ENCODE peak calls at places on chromosomes 11 and 22, in nine cellular contexts. F is neural crest cell, J is astrocyte of the spinal cord, H is colonic mucosa, U is GM23338, N is AG10803, K is prostate gland, I is upper lobe of right lung, G is tibial artery. R is an unnamed sample.

GRCh38 chr22:49296561-49296960 is 531.1 kb downstream of the BRD1 start:
- DNase-seq in J (no peak), F (no peak), G (peak), K (peak), I (peak), H (no peak), U (no peak), N (no peak), R (peak)

GRCh38 chr11:55956521-55956920 is 13.2 kb downstream of the OR10AG1 start:
- DNase-seq in U (no peak), G (no peak), K (no peak), J (no peak), I (no peak), H (no peak), N (no peak), F (no peak), R (peak)

GRCh38 chr11:36055356-36055755 is 111.5 kb downstream of the LDLRAD3 start:
- DNase-seq in N (no peak), H (no peak), U (no peak), F (no peak), G (no peak), J (no peak), I (no peak), K (no peak), R (no peak)

GRCh38 chr11:1876361-1877063 is 15.2 kb downstream of the PRR33 start:
- DNase-seq in J (peak), F (peak), K (no peak), I (peak), N (no peak), U (peak), G (peak), H (peak), R (peak)

GRCh38 chr11:86101493-86101892 is 32.6 kb upstream of the PICALM start:
- DNase-seq in U (no peak), K (no peak), H (no peak), N (peak), G (no peak), F (no peak), J (peak), I (no peak), R (no peak)

GRCh38 chr11:128692750-128693578 is 908 bp upstream of the FLI1 start:
- DNase-seq in N (peak), J (peak), I (peak), F (no peak), U (peak), K (no peak), H (no peak), G (no peak), R (no peak)

GRCh38 chr22:43273902-43274484 is 69.2 kb downstream of the SCUBE1 start:
- DNase-seq in J (peak), N (peak), H (no peak), K (peak), G (peak), I (no peak), F (peak), U (peak), R (peak)

GRCh38 chr11:3169952-3170755 is 5.0 kb upstream of the OSBPL5 start:
- DNase-seq in H (no peak), U (no peak), F (no peak), J (no peak), I (peak), G (no peak), K (no peak), N (no peak), R (no peak)

GRCh38 chr22:46297151-46297819 is 615 bp downstream of the GTSE1 start:
- DNase-seq in H (peak), J (peak), F (peak), K (no peak), G (no peak), N (peak), U (peak), I (no peak), R (no peak)

GRCh38 chr11:121508449-121508848 is 55.7 kb upstream of the SORL1-AS1 start:
- DNase-seq in F (peak), H (no peak), G (no peak), J (no peak), K (no peak), I (no peak), N (no peak), U (peak), R (no peak)

GRCh38 chr11:4146765-4147098 is 52.1 kb downstream of the RRM1 start:
- DNase-seq in F (no peak), J (no peak), N (no peak), G (no peak), U (no peak), I (no peak), K (no peak), H (no peak), R (no peak)

GRCh38 chr11:60349990-60350389 is 22.9 kb downstream of the MS4A6E start:
- DNase-seq in I (no peak), U (no peak), F (no peak), H (no peak), K (no peak), J (no peak), G (no peak), N (no peak), R (no peak)

GRCh38 chr11:110903830-110904229 is 191.6 kb upstream of the ARHGAP20 start:
- DNase-seq in K (no peak), N (no peak), J (peak), I (no peak), F (no peak), H (no peak), U (no peak), G (no peak), R (no peak)

GRCh38 chr11:130531061-130531460 is 82.6 kb downstream of the ADAMTS15 start:
- DNase-seq in U (no peak), I (no peak), J (peak), G (no peak), F (no peak), H (no peak), N (peak), K (no peak), R (no peak)

GRCh38 chr11:12330491-12331231 is 46.7 kb upstream of the PARVA start:
- DNase-seq in I (no peak), F (peak), J (no peak), K (no peak), G (no peak), U (peak), N (no peak), H (no peak), R (no peak)

GRCh38 chr11:120031156-120031555 is 106.8 kb downstream of the TRIM29 start:
- DNase-seq in I (no peak), F (no peak), G (no peak), J (no peak), K (no peak), U (no peak), H (no peak), N (no peak), R (no peak)

GRCh38 chr11:95727630-95728029 is 62.0 kb downstream of the FAM76B start:
- DNase-seq in I (no peak), G (no peak), F (no peak), U (no peak), K (no peak), H (no peak), N (no peak), J (no peak), R (no peak)

GRCh38 chr11:105367129-105367528 is 227.6 kb upstream of the CARD18 start:
- DNase-seq in H (no peak), I (no peak), G (no peak), U (no peak), J (no peak), N (no peak), F (no peak), K (no peak), R (no peak)

GRCh38 chr11:83746921-83747585 is 460.9 kb upstream of the CCDC90B start:
- DNase-seq in K (no peak), N (no peak), I (no peak), U (no peak), G (no peak), F (no peak), H (no peak), J (no peak), R (no peak)

GRCh38 chr22:22745225-22746060 is 101.0 kb downstream of the GGTLC2 start:
- DNase-seq in J (no peak), F (peak), K (peak), N (peak), I (no peak), G (no peak), U (peak), H (peak), R (peak)

GRCh38 chr11:15124528-15124927 is 9.8 kb downstream of the INSC start:
- DNase-seq in I (no peak), H (no peak), N (no peak), U (no peak), K (no peak), G (no peak), F (no peak), J (no peak), R (no peak)

GRCh38 chr11:11521306-11522002 is 100.4 kb downstream of the GALNT18 start:
- DNase-seq in H (no peak), U (no peak), F (no peak), G (no peak), J (no peak), K (no peak), N (no peak), I (no peak), R (no peak)

GRCh38 chr11:90809581-90809980 is 586.7 kb upstream of the CHORDC1 start:
- DNase-seq in H (no peak), I (no peak), G (no peak), J (no peak), N (no peak), F (no peak), U (no peak), K (no peak), R (no peak)

GRCh38 chr11:2800655-2801531 is 84.7 kb downstream of the CDKN1C start:
- DNase-seq in K (no peak), F (no peak), I (peak), J (no peak), U (no peak), N (no peak), G (peak), H (peak), R (peak)

GRCh38 chr11:13674799-13675509 is 6.5 kb downstream of the FAR1 start:
- DNase-seq in F (no peak), U (no peak), N (peak), I (no peak), J (no peak), H (no peak), K (no peak), G (no peak), R (no peak)

GRCh38 chr11:128424271-128424709 is 163.1 kb downstream of the ETS1 start:
- DNase-seq in K (no peak), J (peak), F (no peak), I (no peak), G (peak), N (peak), U (no peak), H (peak), R (no peak)

GRCh38 chr22:44385781-44386180 is 73.0 kb upstream of the SHISAL1 start:
- DNase-seq in H (no peak), N (no peak), I (peak), K (no peak), F (no peak), U (no peak), J (no peak), G (no peak), R (no peak)

GRCh38 chr11:79198898-79199250 is 242.0 kb downstream of the TENM4 start:
- DNase-seq in I (no peak), G (no peak), J (peak), K (no peak), F (no peak), H (no peak), N (peak), U (no peak), R (no peak)

GRCh38 chr11:119651802-119652584 is 77.0 kb downstream of the NECTIN1 start:
- DNase-seq in H (no peak), K (no peak), U (peak), N (no peak), F (no peak), J (no peak), G (no peak), I (no peak), R (no peak)

GRCh38 chr11:64844330-64845124 is at the start of gene CDC42BPG:
- DNase-seq in G (peak), J (peak), F (peak), K (peak), H (peak), N (peak), I (peak), U (peak), R (peak)

GRCh38 chr22:47918276-47918928 is 1156.0 kb downstream of the TBC1D22A start:
- DNase-seq in G (no peak), J (no peak), I (no peak), U (no peak), F (no peak), H (no peak), N (no peak), K (no peak), R (no peak)

GRCh38 chr11:96311120-96311568 is 31.9 kb downstream of the MAML2 start:
- DNase-seq in U (no peak), J (peak), F (no peak), N (peak), I (no peak), H (peak), G (no peak), K (peak), R (no peak)

GRCh38 chr11:26841818-26842457 is 120.1 kb upstream of the SLC5A12 start:
- DNase-seq in J (peak), U (no peak), H (no peak), K (no peak), G (no peak), F (no peak), N (peak), I (no peak), R (no peak)

GRCh38 chr22:45285431-45286058 is 796 bp downstream of the UPK3A start:
- DNase-seq in U (peak), I (no peak), G (no peak), H (no peak), J (no peak), F (no peak), K (no peak), N (no peak), R (peak)

GRCh38 chr11:117220999-117221774 is 10.7 kb downstream of the PCSK7 start:
- DNase-seq in U (no peak), N (no peak), I (no peak), F (no peak), K (no peak), H (no peak), G (peak), J (no peak), R (no peak)

GRCh38 chr22:26172389-26172990 is 3.2 kb downstream of the SEZ6L start:
- DNase-seq in G (no peak), U (peak), H (peak), F (peak), J (peak), N (peak), I (no peak), K (no peak), R (peak)

GRCh38 chr22:17217179-17217578 is 2.1 kb downstream of the ADA2 start:
- DNase-seq in H (no peak), K (no peak), U (peak), G (no peak), N (no peak), F (no peak), J (no peak), I (no peak), R (no peak)

DNA sequence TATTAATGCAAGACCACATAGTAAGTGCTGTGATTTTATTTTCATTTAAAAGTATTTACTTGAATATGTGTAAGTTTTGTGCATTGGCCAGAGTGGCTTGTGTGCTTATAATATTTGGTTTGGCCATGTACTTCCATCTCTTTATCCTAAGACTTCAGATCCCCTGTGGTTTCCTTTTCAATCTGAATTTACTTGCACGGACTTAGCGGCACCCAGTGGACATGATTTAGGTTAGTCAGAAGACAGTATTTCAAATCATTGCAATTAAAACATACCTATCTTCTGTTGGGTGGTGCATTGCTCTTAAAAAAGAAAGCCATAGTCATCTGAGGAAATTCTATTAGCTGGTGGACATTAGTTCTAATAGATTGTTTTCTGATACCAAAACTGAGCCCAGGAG is 30.7 kb downstream of the PIWIL4 start:
- DNase-seq in N (peak), J (peak), G (no peak), H (no peak), F (no peak), U (peak), K (no peak), I (no peak), R (no peak)
- TF ChIP-seq CTCF in N (no peak), J (peak), G (peak), H (no peak), F (peak), U (peak), K (no peak), I (no peak), R (no peak)

DNA sequence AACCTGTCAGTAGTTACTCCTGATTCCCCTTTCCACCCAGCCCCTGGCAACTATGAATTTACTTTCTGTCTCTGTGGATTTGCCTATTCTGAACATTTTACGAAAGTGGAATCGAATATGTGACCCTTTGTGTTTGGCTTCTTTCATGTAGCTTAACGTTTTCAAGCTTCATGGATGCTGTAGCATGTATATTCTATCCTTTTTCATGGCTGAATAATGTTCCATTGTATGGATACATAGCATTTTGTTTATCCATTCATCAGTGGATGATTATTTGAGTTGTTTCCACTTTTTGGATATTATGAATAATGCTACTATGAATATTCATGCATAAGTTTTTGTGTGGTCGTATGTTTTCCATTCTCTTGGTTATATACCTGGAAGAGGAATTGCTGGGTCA is 9.2 kb upstream of the GLB1L2 start:
- DNase-seq in U (no peak), F (no peak), N (no peak), H (no peak), J (no peak), I (no peak), G (no peak), K (no peak), R (no peak)
- TF ChIP-seq CTCF in U (no peak), F (no peak), N (no peak), H (no peak), J (no peak), I (no peak), G (no peak), K (no peak), R (no peak)

GRCh38 chr11:59265735-59266134 is 53.0 kb upstream of the MPEG1 start:
- DNase-seq in J (no peak), H (no peak), K (no peak), N (no peak), I (no peak), U (no peak), F (no peak), G (no peak), R (no peak)

GRCh38 chr11:59264736-59265135 is 52.0 kb upstream of the MPEG1 start:
- DNase-seq in G (no peak), K (no peak), F (no peak), N (no peak), I (no peak), J (no peak), U (no peak), H (no peak), R (no peak)

GRCh38 chr11:59261150-59261549 is 48.4 kb upstream of the MPEG1 start:
- DNase-seq in H (no peak), J (no peak), F (no peak), G (no peak), N (no peak), I (no peak), K (no peak), U (no peak), R (no peak)

GRCh38 chr11:59262419-59262818 is 49.7 kb upstream of the MPEG1 start:
- DNase-seq in H (no peak), F (no peak), I (no peak), J (no peak), U (no peak), N (no peak), G (no peak), K (no peak), R (no peak)

DNA sequence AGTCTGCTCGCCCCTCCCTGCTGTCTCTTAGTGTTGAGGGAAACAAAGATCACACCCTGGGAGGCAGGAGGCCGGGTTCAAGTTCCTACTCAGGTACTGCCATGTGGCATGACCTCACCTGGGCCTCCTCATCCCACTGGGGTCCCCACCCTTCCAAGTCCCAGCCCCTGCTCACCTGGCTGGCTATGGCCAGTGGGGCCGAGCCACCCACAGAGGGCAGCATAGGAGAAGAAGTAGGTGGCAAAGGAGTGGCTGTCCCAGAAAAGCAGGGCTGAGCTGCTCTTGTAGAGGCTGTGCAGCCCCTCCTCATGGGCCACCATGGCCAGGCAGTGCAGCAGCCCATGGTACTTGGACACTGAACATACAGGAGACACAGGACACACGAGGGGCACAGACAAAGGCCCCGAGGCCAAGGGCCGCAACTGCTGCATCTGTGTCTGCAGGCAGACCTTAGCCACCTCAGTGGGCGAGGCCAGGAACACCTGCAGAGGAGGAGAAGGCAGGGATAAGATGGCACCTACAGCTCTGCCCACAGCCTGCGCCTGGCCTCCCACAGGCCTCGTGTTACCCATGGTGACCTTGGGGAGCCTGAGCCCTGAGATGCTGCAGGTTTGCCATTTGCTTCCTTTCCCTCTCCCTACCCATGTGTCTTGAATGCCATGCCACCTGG is 50.6 kb upstream of the MPEG1 start:
- DNase-seq in N (no peak), G (no peak), K (no peak), J (no peak), U (peak), H (peak), I (no peak), F (no peak), R (no peak)
- TF ChIP-seq CTCF in N (no peak), G (no peak), K (no peak), J (no peak), U (peak), H (peak), I (peak), F (no peak), R (peak)

GRCh38 chr11:102780491-102780918 is at the start of gene MMP10:
- DNase-seq in U (peak), I (no peak), F (no peak), H (no peak), J (peak), N (peak), K (no peak), G (no peak), R (no peak)
- TF ChIP-seq CTCF in U (peak), I (peak), F (peak), H (peak), J (peak), N (peak), K (no peak), G (no peak), R (peak)